ENCODE peak calls at places on chromosomes 2 and 18, in four cellular contexts. V, F, L and A are unnamed samples.

GRCh38 chr2:219644801-219645480 is 17.5 kb downstream of the SLC4A3 start:
- DNase-seq in V (no peak), F (no peak), L (peak), A (no peak)

GRCh38 chr2:128315829-128316776 is 2.6 kb downstream of the HS6ST1 start:
- DNase-seq in V (peak), F (peak), L (peak), A (peak)

GRCh38 chr2:192741889-192742288 is 547.2 kb upstream of the TMEFF2 start:
- DNase-seq in V (no peak), F (no peak), L (no peak), A (no peak)

GRCh38 chr2:217872319-217872718 is 130.5 kb downstream of the TNS1 start:
- DNase-seq in V (no peak), F (no peak), L (no peak), A (no peak)

GRCh38 chr2:237862528-237862895 is 3.1 kb downstream of the RAMP1 start:
- DNase-seq in V (no peak), F (no peak), L (no peak), A (no peak)

GRCh38 chr2:48529676-48530032 is 300 bp upstream of the STON1 start:
- DNase-seq in V (no peak), F (no peak), L (peak), A (no peak)

GRCh38 chr18:23550898-23551297 is 35.4 kb downstream of the NPC1 start:
- DNase-seq in V (no peak), F (no peak), L (no peak), A (no peak)

GRCh38 chr2:147760984-147761383 is 83.8 kb upstream of the ACVR2A start:
- DNase-seq in V (no peak), F (no peak), L (no peak), A (no peak)

GRCh38 chr2:101520246-101520645 is 45.3 kb upstream of the RFX8 start:
- DNase-seq in V (peak), F (no peak), L (no peak), A (no peak)

GRCh38 chr18:59881728-59882685 is 17.8 kb upstream of the PMAIP1 start:
- DNase-seq in V (peak), F (peak), L (no peak), A (no peak)

GRCh38 chr2:23244656-23245055 is 140.3 kb upstream of the KLHL29 start:
- DNase-seq in V (no peak), F (no peak), L (no peak), A (no peak)